ENCODE peak calls at places on chromosomes 13 and 19, in seven cellular contexts. P, L, Y, B, E, G and V are unnamed samples.
A peak's percentile ranks its signal among the peaks of the same experiment; 100 is the strongest.

GRCh38 chr19:39502640-39503417 is 4.1 kb downstream of the DLL3 start:
- DNase-seq in Y (peak; percentile 77), B (peak; percentile 63), L (no peak), P (no peak), E (no peak), G (peak; percentile 78), V (peak; percentile 85)

GRCh38 chr13:91776650-91777193 is 378.3 kb downstream of the GPC5 start:
- DNase-seq in E (no peak), B (no peak), P (no peak), G (no peak), L (no peak), Y (no peak), V (no peak)

GRCh38 chr19:45451181-45451849 is 16.5 kb upstream of the FOSB start:
- DNase-seq in Y (peak; percentile 64), L (no peak), B (peak; percentile 43), E (no peak), G (peak; percentile 68), P (no peak), V (peak; percentile 72)

GRCh38 chr13:44417876-44418275 is 44.3 kb downstream of the SERP2 start:
- DNase-seq in E (no peak), B (no peak), Y (no peak), P (no peak), L (no peak), G (no peak), V (no peak)

GRCh38 chr13:52459668-52460067 is 4.4 kb downstream of the CKAP2 start:
- DNase-seq in G (no peak), B (peak; percentile 68), L (peak; percentile 21), P (no peak), E (no peak), Y (no peak), V (no peak)

GRCh38 chr19:46542428-46543230 is 47.0 kb upstream of the PNMA8B start:
- DNase-seq in G (peak; percentile 90), E (peak; percentile 83), P (peak; percentile 92), Y (peak; percentile 64), B (peak; percentile 82), L (peak; percentile 76), V (peak; percentile 77)

GRCh38 chr19:2613507-2614295 is 88.8 kb downstream of the GNG7 start:
- DNase-seq in L (no peak), P (no peak), G (peak; percentile 76), Y (peak; percentile 66), B (no peak), E (no peak), V (peak; percentile 78)

GRCh38 chr19:44455100-44455499 is 6.8 kb upstream of the ZNF229 start:
- DNase-seq in P (no peak), B (no peak), G (no peak), L (no peak), Y (no peak), E (no peak), V (no peak)